ENCODE peak calls at places on chromosome 4, in four cellular contexts. O is HepG2, B is H1, M is GM12878. F is an unnamed sample.

GRCh38 chr4:1347410-1347864 is 429 bp downstream of the UVSSA start:
- DNase-seq in B (no peak), O (peak), M (no peak), F (peak)

GRCh38 chr4:8275511-8275910 is 6.0 kb downstream of the HTRA3 start:
- DNase-seq in O (no peak), B (no peak), M (no peak), F (no peak)

GRCh38 chr4:81650871-81651270 is 179.2 kb upstream of the RASGEF1B start:
- DNase-seq in O (no peak), B (no peak), M (no peak), F (no peak)

GRCh38 chr4:165448700-165449099 is 69.9 kb downstream of the CPE start:
- DNase-seq in O (no peak), B (no peak), M (no peak), F (no peak)

GRCh38 chr4:182879913-182880312 is 37.3 kb downstream of the DCTD start:
- DNase-seq in M (no peak), B (no peak), O (no peak), F (no peak)

GRCh38 chr4:1411436-1412375 is 5.5 kb upstream of the NKX1-1 start:
- DNase-seq in M (no peak), O (no peak), B (no peak), F (no peak)

GRCh38 chr4:93829531-93830089 is 1.1 kb downstream of the ATOH1 start:
- DNase-seq in O (no peak), B (no peak), M (no peak), F (no peak)

GRCh38 chr4:158783775-158784174 is 14.9 kb downstream of the FNIP2 start:
- DNase-seq in B (no peak), O (no peak), M (no peak), F (no peak)

GRCh38 chr4:85732124-85732523 is 257.2 kb downstream of the ARHGAP24 start:
- DNase-seq in O (no peak), B (no peak), M (no peak), F (no peak)

GRCh38 chr4:94304365-94304971 is 38.2 kb downstream of the HPGDS start:
- DNase-seq in M (no peak), O (peak), B (no peak), F (peak)

GRCh38 chr4:8310306-8310705 is 40.8 kb downstream of the HTRA3 start:
- DNase-seq in O (no peak), B (no peak), M (no peak), F (no peak)

GRCh38 chr4:108433832-108434231 is 186.5 kb upstream of the RPL34 start:
- DNase-seq in O (no peak), M (no peak), B (no peak), F (no peak)

GRCh38 chr4:35934370-35934981 is 309.8 kb downstream of the ARAP2 start:
- DNase-seq in B (no peak), M (peak), O (peak), F (no peak)

GRCh38 chr4:175639346-175639745 is 172.7 kb downstream of the GPM6A start:
- DNase-seq in M (no peak), O (no peak), B (no peak), F (no peak)

GRCh38 chr4:3614731-3614980 is 82.4 kb upstream of the LRPAP1 start:
- DNase-seq in O (no peak), M (no peak), B (no peak), F (no peak)

GRCh38 chr4:74016068-74016467 is 17.6 kb upstream of the CXCL5 start:
- DNase-seq in O (no peak), B (no peak), M (no peak), F (no peak)

GRCh38 chr4:69999420-69999819 is 3.7 kb downstream of the STATH start:
- DNase-seq in B (no peak), O (no peak), M (no peak), F (no peak)

GRCh38 chr4:2071252-2071911 is 12.3 kb downstream of the NAT8L start:
- DNase-seq in O (no peak), M (no peak), B (no peak), F (no peak)

GRCh38 chr4:107755841-107756356 is 35.9 kb upstream of the PAPSS1 start:
- DNase-seq in O (peak), M (no peak), B (no peak), F (no peak)

GRCh38 chr4:68372588-68372987 is 22.7 kb upstream of the YTHDC1 start:
- DNase-seq in O (no peak), M (no peak), B (no peak), F (no peak)

GRCh38 chr4:163732473-163732872 is 238.0 kb downstream of the TMA16 start:
- DNase-seq in O (no peak), B (no peak), M (no peak), F (no peak)

GRCh38 chr4:30836231-30836630 is 116.1 kb downstream of the PCDH7 start:
- DNase-seq in B (no peak), M (no peak), O (no peak), F (no peak)

GRCh38 chr4:138540056-138540800 is 298.1 kb upstream of the SLC7A11 start:
- DNase-seq in O (no peak), B (no peak), M (no peak), F (no peak)
- TF ChIP-seq YY1 in O (no peak), B (no peak), M (no peak), F (no peak)

GRCh38 chr4:145276044-145276443 is 95.7 kb upstream of the OTUD4 start:
- DNase-seq in O (no peak), M (no peak), B (no peak), F (no peak)

GRCh38 chr4:145266881-145267280 is 86.5 kb upstream of the OTUD4 start:
- DNase-seq in B (no peak), O (no peak), M (no peak), F (no peak)

DNA sequence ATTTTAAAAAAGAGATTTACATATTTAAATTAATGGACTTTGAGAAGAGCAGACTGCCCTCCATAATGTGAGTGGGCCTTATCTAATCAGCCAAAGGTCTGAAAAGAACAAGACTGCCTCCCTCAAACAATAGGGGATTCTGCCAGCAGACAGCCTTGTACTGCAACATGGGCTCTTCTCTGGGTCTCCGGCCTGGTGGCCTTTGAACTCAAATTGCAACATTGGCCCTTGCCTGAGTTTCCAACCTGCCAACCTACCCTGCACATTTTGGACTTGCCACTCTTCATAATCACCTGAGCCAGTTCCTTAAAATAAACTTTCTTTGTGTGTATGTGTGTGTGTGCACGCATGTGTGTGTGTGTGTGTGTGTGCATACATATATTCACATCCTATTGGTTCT is 90.8 kb upstream of the OTUD4 start:
- DNase-seq in M (no peak), B (no peak), O (peak), F (no peak)
- TF ChIP-seq SUZ12 in M (no peak), B (no peak), O (no peak), F (no peak)

GRCh38 chr4:40307627-40308497 is 27.3 kb upstream of the CHRNA9 start:
- DNase-seq in M (peak), B (no peak), O (no peak), F (no peak)

GRCh38 chr4:40308528-40309122 is 26.5 kb upstream of the CHRNA9 start:
- DNase-seq in B (no peak), M (no peak), O (no peak), F (no peak)

GRCh38 chr4:40306991-40307390 is 28.1 kb upstream of the CHRNA9 start:
- DNase-seq in B (no peak), O (no peak), M (no peak), F (no peak)

GRCh38 chr4:40310225-40310624 is 24.9 kb upstream of the CHRNA9 start:
- DNase-seq in B (no peak), O (no peak), M (no peak), F (no peak)

GRCh38 chr4:40309250-40309774 is 25.8 kb upstream of the CHRNA9 start:
- DNase-seq in M (peak), O (peak), B (peak), F (peak)
- TF ChIP-seq YY1 in M (peak), O (peak), B (no peak), F (no peak)

DNA sequence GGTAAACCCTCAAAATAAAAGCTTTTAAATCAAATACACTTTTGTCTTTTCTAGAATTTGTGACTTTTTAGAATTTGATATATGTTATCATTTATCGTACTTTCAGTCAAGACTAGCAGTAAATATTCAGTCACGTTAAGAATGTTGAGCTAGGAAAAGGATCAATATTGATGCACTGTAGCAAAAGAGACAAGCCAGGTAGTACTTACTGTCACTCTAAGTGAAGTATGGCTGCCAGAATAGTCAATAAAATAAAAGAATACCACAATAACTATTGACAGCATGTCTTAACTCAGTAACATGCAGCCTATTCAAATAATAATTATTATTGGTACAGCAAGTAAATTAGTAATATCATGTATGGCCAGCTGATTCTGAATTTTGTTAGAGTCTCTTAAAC is 43.6 kb upstream of the GPRIN3 start:
- DNase-seq in O (no peak), M (no peak), B (no peak), F (no peak)
- TF ChIP-seq SUZ12 in O (no peak), M (no peak), B (no peak), F (no peak)

GRCh38 chr4:61511716-61512488 is 311.8 kb downstream of the ADGRL3 start:
- DNase-seq in B (no peak), O (no peak), M (no peak), F (no peak)
- TF ChIP-seq YY1 in B (no peak), O (no peak), M (no peak), F (no peak)

DNA sequence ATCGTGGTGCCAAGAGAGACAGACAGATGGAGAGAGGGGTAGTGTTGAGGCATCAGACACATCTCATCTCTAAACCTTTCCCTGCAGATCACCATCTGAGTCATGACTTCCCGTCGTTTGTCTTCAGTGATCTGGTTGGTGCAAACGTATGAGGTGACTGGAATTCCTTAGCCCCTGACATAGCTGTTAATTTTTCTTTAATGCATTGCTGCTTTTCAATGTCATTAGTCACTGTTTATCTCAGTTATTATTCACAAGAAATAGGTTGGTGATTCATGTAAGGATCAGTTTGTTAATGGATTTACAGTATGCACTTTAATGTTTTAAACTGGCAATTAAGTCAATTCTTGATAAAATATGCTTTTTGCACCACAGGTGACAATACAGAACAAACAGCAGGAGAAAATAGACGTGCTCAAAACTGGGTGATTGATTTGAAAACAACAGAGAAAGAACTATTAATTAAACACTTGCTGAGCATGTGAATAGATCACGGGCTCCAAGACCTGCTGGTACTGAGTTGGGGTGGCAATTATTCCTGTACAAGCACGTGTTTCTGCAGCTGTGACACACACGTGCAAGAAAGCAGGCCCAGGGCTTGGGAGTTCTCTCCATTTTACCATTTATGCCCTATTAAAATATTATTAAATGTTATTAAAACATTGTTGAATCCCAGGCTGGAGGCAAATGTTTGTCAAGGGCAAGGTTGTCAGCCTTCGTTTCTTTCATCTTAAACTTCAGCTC is 1.4 kb upstream of the TMEM154 start:
- DNase-seq in M (no peak), O (no peak), B (no peak), F (no peak)
- TF ChIP-seq SUZ12 in M (no peak), O (no peak), B (no peak), F (no peak)

GRCh38 chr4:6111354-6111930 is 88.9 kb downstream of the JAKMIP1 start:
- DNase-seq in M (no peak), B (no peak), O (no peak), F (no peak)
- TF ChIP-seq YY1 in M (no peak), B (no peak), O (no peak), F (no peak)

GRCh38 chr4:186684220-186684619 is 39.4 kb downstream of the FAT1 start:
- DNase-seq in O (no peak), M (no peak), B (no peak), F (no peak)

GRCh38 chr4:186688150-186688943 is 35.3 kb downstream of the FAT1 start:
- DNase-seq in B (peak), M (no peak), O (peak), F (peak)

GRCh38 chr4:186684889-186685309 is 38.8 kb downstream of the FAT1 start:
- DNase-seq in O (peak), B (no peak), M (no peak), F (no peak)

GRCh38 chr4:186687263-186687662 is 36.4 kb downstream of the FAT1 start:
- DNase-seq in B (no peak), O (no peak), M (no peak), F (no peak)

GRCh38 chr4:186685744-186686143 is 37.9 kb downstream of the FAT1 start:
- DNase-seq in O (peak), B (no peak), M (no peak), F (no peak)
- TF ChIP-seq SUZ12 in O (no peak), B (no peak), M (no peak), F (no peak)

F was measured in NT2/D1.